ENCODE peak calls at places on chromosome 21, in seven cellular contexts. One of them, this sample, is unnamed.

GRCh38 chr21:46152939-46153258 is 2.5 kb downstream of the FTCD start:
- DNase-seq in astrocyte of the spinal cord: no peak
- DNase-seq in BJ: no peak
- DNase-seq in ovary: peak
- DNase-seq in PC-3: no peak
- DNase-seq in bronchial epithelial cell: no peak
- DNase-seq in hepatocyte: no peak
- DNase-seq in this sample: peak

GRCh38 chr21:40512590-40512989 is 334.4 kb downstream of the DSCAM start:
- DNase-seq in astrocyte of the spinal cord: no peak
- DNase-seq in BJ: no peak
- DNase-seq in ovary: no peak
- DNase-seq in PC-3: peak
- DNase-seq in bronchial epithelial cell: no peak
- DNase-seq in hepatocyte: no peak
- DNase-seq in this sample: no peak

GRCh38 chr21:39263372-39263771 is 50.1 kb downstream of the BRWD1 start:
- DNase-seq in astrocyte of the spinal cord: no peak
- DNase-seq in BJ: no peak
- DNase-seq in ovary: no peak
- DNase-seq in PC-3: peak
- DNase-seq in bronchial epithelial cell: peak
- DNase-seq in hepatocyte: no peak
- DNase-seq in this sample: no peak

GRCh38 chr21:46189959-46190490 is 5.8 kb upstream of the SPATC1L start:
- DNase-seq in astrocyte of the spinal cord: no peak
- DNase-seq in BJ: no peak
- DNase-seq in ovary: no peak
- DNase-seq in PC-3: no peak
- DNase-seq in bronchial epithelial cell: no peak
- DNase-seq in hepatocyte: peak
- DNase-seq in this sample: no peak

GRCh38 chr21:42096593-42096992 is 25.5 kb downstream of the UMODL1 start:
- DNase-seq in astrocyte of the spinal cord: no peak
- DNase-seq in BJ: no peak
- DNase-seq in ovary: no peak
- DNase-seq in PC-3: no peak
- DNase-seq in bronchial epithelial cell: no peak
- DNase-seq in hepatocyte: no peak
- DNase-seq in this sample: no peak

GRCh38 chr21:39095681-39096080 is 87.6 kb downstream of the PSMG1 start:
- DNase-seq in astrocyte of the spinal cord: no peak
- DNase-seq in BJ: no peak
- DNase-seq in ovary: no peak
- DNase-seq in PC-3: no peak
- DNase-seq in bronchial epithelial cell: no peak
- DNase-seq in hepatocyte: no peak
- DNase-seq in this sample: no peak

GRCh38 chr21:31158789-31159581 is 120.7 kb upstream of the KRTAP19-8 start:
- DNase-seq in astrocyte of the spinal cord: peak
- DNase-seq in BJ: no peak
- DNase-seq in ovary: no peak
- DNase-seq in PC-3: no peak
- DNase-seq in bronchial epithelial cell: no peak
- DNase-seq in hepatocyte: no peak
- DNase-seq in this sample: no peak

GRCh38 chr21:18522181-18522771 is 118.7 kb upstream of the TMPRSS15 start:
- DNase-seq in astrocyte of the spinal cord: peak
- DNase-seq in BJ: no peak
- DNase-seq in ovary: no peak
- DNase-seq in PC-3: peak
- DNase-seq in bronchial epithelial cell: no peak
- DNase-seq in hepatocyte: peak
- DNase-seq in this sample: no peak

GRCh38 chr21:37717534-37717933 is 198.7 kb downstream of the KCNJ6 start:
- DNase-seq in astrocyte of the spinal cord: no peak
- DNase-seq in BJ: no peak
- DNase-seq in ovary: no peak
- DNase-seq in PC-3: peak
- DNase-seq in bronchial epithelial cell: no peak
- DNase-seq in hepatocyte: no peak
- DNase-seq in this sample: no peak

GRCh38 chr21:41899431-41900202 is 20.5 kb upstream of the PRDM15 start:
- DNase-seq in astrocyte of the spinal cord: no peak
- DNase-seq in BJ: no peak
- DNase-seq in ovary: no peak
- DNase-seq in PC-3: no peak
- DNase-seq in bronchial epithelial cell: no peak
- DNase-seq in hepatocyte: no peak
- DNase-seq in this sample: no peak

GRCh38 chr21:37166733-37167132 is 93.7 kb downstream of the TTC3 start:
- DNase-seq in astrocyte of the spinal cord: no peak
- DNase-seq in BJ: no peak
- DNase-seq in ovary: no peak
- DNase-seq in PC-3: peak
- DNase-seq in bronchial epithelial cell: peak
- DNase-seq in hepatocyte: peak
- DNase-seq in this sample: no peak

GRCh38 chr21:37878946-37879660 is 37.2 kb downstream of the KCNJ6 start:
- DNase-seq in astrocyte of the spinal cord: peak
- DNase-seq in BJ: no peak
- DNase-seq in ovary: no peak
- DNase-seq in PC-3: peak
- DNase-seq in bronchial epithelial cell: peak
- DNase-seq in hepatocyte: peak
- DNase-seq in this sample: no peak

GRCh38 chr21:38428211-38428610 is 70.1 kb downstream of the ERG start:
- DNase-seq in astrocyte of the spinal cord: no peak
- DNase-seq in BJ: no peak
- DNase-seq in ovary: no peak
- DNase-seq in PC-3: no peak
- DNase-seq in bronchial epithelial cell: no peak
- DNase-seq in hepatocyte: no peak
- DNase-seq in this sample: no peak

GRCh38 chr21:38386967-38387366 is 111.3 kb downstream of the ERG start:
- DNase-seq in astrocyte of the spinal cord: peak
- DNase-seq in BJ: no peak
- DNase-seq in ovary: no peak
- DNase-seq in PC-3: no peak
- DNase-seq in bronchial epithelial cell: peak
- DNase-seq in hepatocyte: peak
- DNase-seq in this sample: no peak

GRCh38 chr21:42062543-42063022 is 8.5 kb upstream of the UMODL1 start:
- DNase-seq in astrocyte of the spinal cord: no peak
- DNase-seq in BJ: no peak
- DNase-seq in ovary: no peak
- DNase-seq in PC-3: no peak
- DNase-seq in bronchial epithelial cell: no peak
- DNase-seq in hepatocyte: no peak
- DNase-seq in this sample: no peak

GRCh38 chr21:41290106-41290799 is 26.3 kb upstream of the FAM3B start:
- DNase-seq in astrocyte of the spinal cord: no peak
- DNase-seq in BJ: no peak
- DNase-seq in ovary: no peak
- DNase-seq in PC-3: no peak
- DNase-seq in bronchial epithelial cell: no peak
- DNase-seq in hepatocyte: no peak
- DNase-seq in this sample: no peak

GRCh38 chr21:38679531-38679930 is 126.2 kb upstream of the ETS2 start:
- DNase-seq in astrocyte of the spinal cord: peak
- DNase-seq in BJ: peak
- DNase-seq in ovary: no peak
- DNase-seq in PC-3: peak
- DNase-seq in bronchial epithelial cell: peak
- DNase-seq in hepatocyte: no peak
- DNase-seq in this sample: no peak

GRCh38 chr21:29534448-29534847 is 235.7 kb downstream of the BACH1 start:
- DNase-seq in astrocyte of the spinal cord: no peak
- DNase-seq in BJ: no peak
- DNase-seq in ovary: no peak
- DNase-seq in PC-3: no peak
- DNase-seq in bronchial epithelial cell: no peak
- DNase-seq in hepatocyte: no peak
- DNase-seq in this sample: no peak

GRCh38 chr21:31098576-31099005 is 60.3 kb upstream of the KRTAP19-8 start:
- DNase-seq in astrocyte of the spinal cord: peak
- DNase-seq in BJ: no peak
- DNase-seq in ovary: peak
- DNase-seq in PC-3: peak
- DNase-seq in bronchial epithelial cell: peak
- DNase-seq in hepatocyte: peak
- DNase-seq in this sample: peak

GRCh38 chr21:32484706-32485380 is 72.3 kb downstream of the EVA1C start:
- DNase-seq in astrocyte of the spinal cord: no peak
- DNase-seq in BJ: no peak
- DNase-seq in ovary: no peak
- DNase-seq in PC-3: no peak
- DNase-seq in bronchial epithelial cell: no peak
- DNase-seq in hepatocyte: no peak
- DNase-seq in this sample: peak

GRCh38 chr21:25646541-25646940 is 7.5 kb downstream of the JAM2 start:
- DNase-seq in astrocyte of the spinal cord: no peak
- DNase-seq in BJ: no peak
- DNase-seq in ovary: no peak
- DNase-seq in PC-3: no peak
- DNase-seq in bronchial epithelial cell: no peak
- DNase-seq in hepatocyte: no peak
- DNase-seq in this sample: no peak

GRCh38 chr21:46037338-46038325 is 56.1 kb downstream of the COL6A1 start:
- DNase-seq in astrocyte of the spinal cord: no peak
- DNase-seq in BJ: no peak
- DNase-seq in ovary: peak
- DNase-seq in PC-3: no peak
- DNase-seq in bronchial epithelial cell: no peak
- DNase-seq in hepatocyte: no peak
- DNase-seq in this sample: no peak

GRCh38 chr21:31255036-31255435 is 89.0 kb downstream of the TIAM1 start:
- DNase-seq in astrocyte of the spinal cord: no peak
- DNase-seq in BJ: no peak
- DNase-seq in ovary: no peak
- DNase-seq in PC-3: no peak
- DNase-seq in bronchial epithelial cell: no peak
- DNase-seq in hepatocyte: no peak
- DNase-seq in this sample: no peak

GRCh38 chr21:41783476-41784150 is 16.8 kb upstream of the RIPK4 start:
- DNase-seq in astrocyte of the spinal cord: peak
- DNase-seq in BJ: peak
- DNase-seq in ovary: no peak
- DNase-seq in PC-3: peak
- DNase-seq in bronchial epithelial cell: peak
- DNase-seq in hepatocyte: peak
- DNase-seq in this sample: no peak

GRCh38 chr21:36035381-36035791 is 24.9 kb downstream of the SETD4 start:
- DNase-seq in astrocyte of the spinal cord: no peak
- DNase-seq in BJ: no peak
- DNase-seq in ovary: no peak
- DNase-seq in PC-3: no peak
- DNase-seq in bronchial epithelial cell: no peak
- DNase-seq in hepatocyte: peak
- DNase-seq in this sample: no peak
- H3K4me3 ChIP-seq in astrocyte of the spinal cord: no peak
- H3K4me3 ChIP-seq in BJ: no peak
- H3K4me3 ChIP-seq in ovary: no peak
- H3K4me3 ChIP-seq in PC-3: no peak
- H3K4me3 ChIP-seq in bronchial epithelial cell: no peak
- H3K4me3 ChIP-seq in hepatocyte: no peak
- H3K4me3 ChIP-seq in this sample: no peak

GRCh38 chr21:44918581-44919033 is 2.1 kb downstream of the ITGB2 start:
- DNase-seq in astrocyte of the spinal cord: no peak
- DNase-seq in BJ: no peak
- DNase-seq in ovary: no peak
- DNase-seq in PC-3: no peak
- DNase-seq in bronchial epithelial cell: no peak
- DNase-seq in hepatocyte: no peak
- DNase-seq in this sample: peak

GRCh38 chr21:44919111-44919912 is 1.4 kb downstream of the ITGB2 start:
- DNase-seq in astrocyte of the spinal cord: no peak
- DNase-seq in BJ: no peak
- DNase-seq in ovary: no peak
- DNase-seq in PC-3: no peak
- DNase-seq in bronchial epithelial cell: no peak
- DNase-seq in hepatocyte: no peak
- DNase-seq in this sample: peak

GRCh38 chr21:44921928-44922327 is 1.2 kb upstream of the ITGB2 start:
- DNase-seq in astrocyte of the spinal cord: no peak
- DNase-seq in BJ: no peak
- DNase-seq in ovary: no peak
- DNase-seq in PC-3: no peak
- DNase-seq in bronchial epithelial cell: no peak
- DNase-seq in hepatocyte: no peak
- DNase-seq in this sample: no peak

GRCh38 chr21:44919913-44920693 is 596 bp downstream of the ITGB2 start:
- DNase-seq in astrocyte of the spinal cord: no peak
- DNase-seq in BJ: no peak
- DNase-seq in ovary: no peak
- DNase-seq in PC-3: no peak
- DNase-seq in bronchial epithelial cell: no peak
- DNase-seq in hepatocyte: no peak
- DNase-seq in this sample: peak

GRCh38 chr21:44920694-44921604 is at the start of gene ITGB2:
- DNase-seq in astrocyte of the spinal cord: no peak
- DNase-seq in BJ: no peak
- DNase-seq in ovary: no peak
- DNase-seq in PC-3: no peak
- DNase-seq in bronchial epithelial cell: no peak
- DNase-seq in hepatocyte: no peak
- DNase-seq in this sample: peak
- H3K4me3 ChIP-seq in astrocyte of the spinal cord: no peak
- H3K4me3 ChIP-seq in BJ: no peak
- H3K4me3 ChIP-seq in ovary: no peak
- H3K4me3 ChIP-seq in PC-3: no peak
- H3K4me3 ChIP-seq in bronchial epithelial cell: no peak
- H3K4me3 ChIP-seq in hepatocyte: no peak
- H3K4me3 ChIP-seq in this sample: peak

GRCh38 chr21:33546076-33546475 is 3.2 kb downstream of the SON start:
- DNase-seq in astrocyte of the spinal cord: no peak
- DNase-seq in BJ: no peak
- DNase-seq in ovary: no peak
- DNase-seq in PC-3: no peak
- DNase-seq in bronchial epithelial cell: no peak
- DNase-seq in hepatocyte: no peak
- DNase-seq in this sample: no peak
- H3K4me3 ChIP-seq in astrocyte of the spinal cord: no peak
- H3K4me3 ChIP-seq in BJ: no peak
- H3K4me3 ChIP-seq in ovary: no peak
- H3K4me3 ChIP-seq in PC-3: peak
- H3K4me3 ChIP-seq in bronchial epithelial cell: no peak
- H3K4me3 ChIP-seq in hepatocyte: no peak
- H3K4me3 ChIP-seq in this sample: peak

DNA sequence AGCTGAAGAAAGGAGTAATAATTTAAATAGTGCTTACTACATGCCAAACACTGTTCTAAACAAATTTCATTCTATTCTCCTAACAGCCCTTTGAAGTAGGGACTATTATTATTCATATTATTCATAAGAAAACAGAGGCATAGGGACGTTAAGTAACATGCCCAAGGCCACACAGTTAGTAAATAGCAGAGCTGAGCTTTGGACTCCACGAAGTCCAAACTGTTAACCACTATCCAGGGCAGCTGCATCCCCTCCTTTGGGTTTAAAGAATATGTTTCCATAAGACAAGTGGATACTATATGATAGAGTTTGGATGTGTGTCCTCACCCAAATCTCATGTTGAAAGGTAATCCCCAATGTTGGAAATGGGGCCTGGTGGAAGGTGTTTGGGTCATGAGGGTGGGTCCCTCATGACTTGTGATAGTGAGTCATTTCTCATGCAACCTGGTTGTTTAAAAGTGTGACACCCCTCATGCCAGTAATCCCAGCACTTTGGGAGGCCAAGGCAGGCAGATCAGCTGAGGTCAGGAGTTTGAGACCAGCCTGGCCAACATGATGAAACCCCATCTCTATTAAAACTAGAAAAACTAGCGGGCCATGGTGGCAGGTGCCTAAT is 144.0 kb upstream of the CXADR start:
- DNase-seq in astrocyte of the spinal cord: no peak
- DNase-seq in BJ: no peak
- DNase-seq in ovary: no peak
- DNase-seq in PC-3: no peak
- DNase-seq in bronchial epithelial cell: no peak
- DNase-seq in hepatocyte: no peak
- DNase-seq in this sample: no peak
- H3K4me3 ChIP-seq in astrocyte of the spinal cord: no peak
- H3K4me3 ChIP-seq in BJ: no peak
- H3K4me3 ChIP-seq in ovary: no peak
- H3K4me3 ChIP-seq in PC-3: no peak
- H3K4me3 ChIP-seq in bronchial epithelial cell: no peak
- H3K4me3 ChIP-seq in hepatocyte: no peak
- H3K4me3 ChIP-seq in this sample: no peak

This sample was measured in psoas muscle.